ENCODE peak calls at places on chromosomes 16 and 17, in five cellular contexts. K is progenitor cell of endocrine pancreas, R is cardiac fibroblast, A is nephron progenitor cell, U is MCF 10A. N is an unnamed sample.

GRCh38 chr16:10964039-10964890 is 19.9 kb downstream of the CLEC16A start:
- DNase-seq in K (peak; percentile 81), R (peak; percentile 83), A (peak; percentile 91), U (peak; percentile 79), N (peak; percentile 91)

GRCh38 chr17:8745586-8746500 is 1.2 kb upstream of the CCDC42 start:
- DNase-seq in K (peak; percentile 82), R (peak; percentile 56), A (peak; percentile 96), U (peak; percentile 48), N (peak; percentile 66)

GRCh38 chr16:85974428-85975375 is 75.7 kb downstream of the IRF8 start:
- DNase-seq in K (no peak), R (no peak), A (no peak), U (no peak), N (peak; percentile 44)

GRCh38 chr17:16980061-16980460 is 8.1 kb upstream of the TNFRSF13B start:
- DNase-seq in K (no peak), R (no peak), A (no peak), U (no peak), N (no peak)

GRCh38 chr17:77712578-77712977 is 245.9 kb upstream of the TNRC6C start:
- DNase-seq in K (no peak), R (no peak), A (no peak), U (no peak), N (no peak)

GRCh38 chr17:62720126-62720850 is 87.8 kb downstream of the MARCHF10 start:
- DNase-seq in K (no peak), R (no peak), A (no peak), U (peak; percentile 54), N (peak; percentile 18)

GRCh38 chr17:79800325-79801155 is 3.7 kb upstream of the CBX8 start:
- DNase-seq in K (no peak), R (peak; percentile 59), A (peak; percentile 58), U (peak; percentile 70), N (no peak)

GRCh38 chr17:40290629-40291296 is 3.1 kb downstream of the CDC6 start:
- DNase-seq in K (no peak), R (peak; percentile 94), A (no peak), U (peak; percentile 88), N (peak; percentile 97)

GRCh38 chr16:709651-710499 is 4.3 kb upstream of the FBXL16 start:
- DNase-seq in K (no peak), R (peak; percentile 92), A (peak; percentile 80), U (no peak), N (peak; percentile 65)

GRCh38 chr17:40366861-40367518 is 2.5 kb upstream of the GJD3 start:
- DNase-seq in K (no peak), R (no peak), A (no peak), U (no peak), N (no peak)

GRCh38 chr16:29644338-29644857 is 18.6 kb upstream of the SPN start:
- DNase-seq in K (no peak), R (no peak), A (no peak), U (no peak), N (no peak)
- TF ChIP-seq CTCF in K (no peak), R (no peak), A (no peak), U (no peak), N (no peak)

GRCh38 chr16:87305505-87306391 is 11.4 kb downstream of the C16orf95 start:
- DNase-seq in K (no peak), R (peak; percentile 6), A (no peak), U (no peak), N (peak; percentile 47)
- TF ChIP-seq CTCF in K (peak; percentile 23), R (peak; percentile 6), A (no peak), U (no peak), N (no peak)

GRCh38 chr17:76612977-76613851 is 27.6 kb upstream of the ST6GALNAC2 start:
- DNase-seq in K (no peak), R (no peak), A (peak; percentile 29), U (peak; percentile 94), N (no peak)
- TF ChIP-seq CTCF in K (no peak), R (no peak), A (no peak), U (peak; percentile 14), N (no peak)

DNA sequence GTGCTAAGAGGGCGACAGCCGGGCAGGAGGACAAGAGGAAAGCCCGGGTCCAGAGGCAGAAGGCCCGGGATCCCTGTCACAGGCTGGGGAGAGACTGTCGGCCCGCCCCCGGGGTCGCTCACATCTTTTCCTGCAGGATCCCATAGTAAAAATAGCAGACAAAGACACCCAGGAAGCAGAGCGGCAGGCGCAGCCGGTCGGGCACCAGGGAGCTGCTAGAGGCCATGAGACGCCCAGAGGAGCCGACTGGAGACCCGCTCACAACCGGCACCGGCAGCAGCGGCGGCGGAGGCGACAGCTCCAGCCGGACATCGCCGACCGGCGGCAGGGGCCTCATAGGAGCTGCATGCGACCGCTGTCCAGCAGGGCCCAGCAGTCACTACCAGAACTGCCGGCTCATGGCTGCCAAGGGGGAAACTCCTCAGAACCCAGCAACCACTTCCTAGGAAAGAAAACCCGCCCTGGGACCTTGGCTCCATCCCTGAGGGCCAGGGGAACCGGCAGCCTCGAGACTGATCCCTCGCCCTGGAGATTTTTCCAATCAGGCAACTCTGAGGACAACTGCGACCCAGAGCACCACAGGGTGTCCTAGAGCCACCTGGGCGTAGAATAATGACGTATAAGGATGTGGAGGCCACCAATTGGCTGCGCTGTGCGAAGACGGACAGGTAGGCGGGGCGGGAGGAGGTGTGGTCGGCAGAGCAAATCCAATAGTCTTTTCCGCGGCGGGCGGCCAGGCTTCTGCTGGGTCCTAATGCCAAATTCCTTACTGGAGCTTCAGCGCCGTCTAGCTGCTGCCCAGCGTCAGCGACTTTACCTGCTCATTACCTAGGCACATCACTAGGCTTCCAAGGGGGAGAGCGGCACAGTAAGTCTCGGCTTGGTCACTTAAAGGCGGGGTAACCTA is at the start of gene SLC35B1:
- DNase-seq in K (peak; percentile 93), R (peak; percentile 100), A (peak; percentile 96), U (peak; percentile 99), N (peak; percentile 100)
- TF ChIP-seq CTCF in K (peak; percentile 80), R (peak; percentile 94), A (peak; percentile 36), U (peak; percentile 62), N (peak; percentile 87)

DNA sequence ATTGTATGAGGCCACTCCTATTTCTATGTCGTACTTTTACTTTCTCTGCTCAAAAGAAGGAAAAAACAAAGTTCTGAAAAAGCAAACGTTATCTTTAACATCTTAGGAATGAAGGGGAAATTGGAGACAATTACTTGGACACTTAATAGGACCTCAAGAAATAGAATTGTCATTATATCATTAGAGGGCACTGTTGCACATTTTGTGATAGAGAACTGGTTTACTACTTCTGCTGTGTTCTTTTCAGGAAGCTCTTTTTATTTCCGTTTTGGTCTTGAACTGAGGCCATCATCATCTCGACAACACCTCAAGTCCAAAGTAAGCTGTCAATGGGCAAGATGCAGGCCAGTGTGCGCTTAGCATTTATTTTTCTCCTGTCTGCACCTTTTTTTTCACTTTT is 14.6 kb downstream of the COG4 start:
- DNase-seq in K (no peak), R (peak; percentile 31), A (no peak), U (peak; percentile 15), N (no peak)
- TF ChIP-seq CTCF in K (no peak), R (no peak), A (no peak), U (peak; percentile 21), N (no peak)

GRCh38 chr16:25636662-25637061 is 55.1 kb upstream of the HS3ST4 start:
- DNase-seq in K (no peak), R (no peak), A (no peak), U (no peak), N (no peak)
- TF ChIP-seq CTCF in K (no peak), R (no peak), A (no peak), U (no peak), N (no peak)

DNA sequence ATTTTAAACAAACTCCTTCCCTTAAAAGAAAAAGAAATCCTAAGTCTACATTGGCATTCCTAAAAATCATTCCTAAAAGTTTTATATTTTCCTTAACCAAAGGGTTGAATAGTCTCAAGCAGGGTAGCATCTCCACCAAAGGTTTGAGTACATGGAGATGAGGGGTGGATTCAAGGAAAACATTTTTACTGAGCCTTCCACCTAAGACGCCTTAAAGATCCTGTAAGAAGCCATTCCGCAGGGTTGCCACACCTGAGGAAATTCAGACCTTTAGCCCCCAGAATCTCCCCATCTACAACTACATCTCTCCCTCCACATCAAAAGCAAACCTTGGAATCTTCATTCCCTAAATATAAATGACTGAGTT is 7.7 kb upstream of the AKTIP start:
- DNase-seq in K (no peak), R (no peak), A (no peak), U (no peak), N (no peak)
- TF ChIP-seq CTCF in K (no peak), R (no peak), A (peak; percentile 4), U (no peak), N (no peak)

GRCh38 chr17:58488428-58488890 is 251 bp upstream of the HSF5 start:
- DNase-seq in K (no peak), R (no peak), A (no peak), U (no peak), N (no peak)

GRCh38 chr17:58484600-58484999 is 3.6 kb downstream of the HSF5 start:
- DNase-seq in K (no peak), R (no peak), A (no peak), U (no peak), N (no peak)

GRCh38 chr17:58491510-58492045 is 3.4 kb upstream of the HSF5 start:
- DNase-seq in K (no peak), R (no peak), A (no peak), U (no peak), N (no peak)

GRCh38 chr17:58492238-58493121 is 4.3 kb upstream of the HSF5 start:
- DNase-seq in K (no peak), R (no peak), A (no peak), U (no peak), N (peak; percentile 3)

GRCh38 chr17:58487589-58488427 is at the start of gene HSF5:
- DNase-seq in K (no peak), R (no peak), A (no peak), U (no peak), N (no peak)
- TF ChIP-seq CTCF in K (no peak), R (no peak), A (no peak), U (no peak), N (no peak)

GRCh38 chr16:67393111-67393789 is at the start of gene TPPP3:
- DNase-seq in K (peak; percentile 68), R (peak; percentile 71), A (peak; percentile 94), U (no peak), N (peak; percentile 94)
- TF ChIP-seq CTCF in K (peak; percentile 76), R (peak; percentile 75), A (peak; percentile 61), U (no peak), N (peak; percentile 69)

GRCh38 chr17:44775838-44776621 is 17.2 kb downstream of the ADAM11 start:
- DNase-seq in K (no peak), R (no peak), A (no peak), U (peak; percentile 11), N (peak; percentile 100)

GRCh38 chr17:44776628-44777393 is 18.0 kb downstream of the ADAM11 start:
- DNase-seq in K (no peak), R (no peak), A (no peak), U (no peak), N (no peak)

GRCh38 chr17:44778656-44779210 is 19.9 kb downstream of the ADAM11 start:
- DNase-seq in K (no peak), R (no peak), A (no peak), U (no peak), N (no peak)

GRCh38 chr17:44779211-44780025 is 20.6 kb downstream of the ADAM11 start:
- DNase-seq in K (peak; percentile 74), R (peak; percentile 78), A (peak; percentile 87), U (peak; percentile 76), N (peak; percentile 93)

GRCh38 chr17:44777394-44778348 is 18.9 kb downstream of the ADAM11 start:
- DNase-seq in K (no peak), R (no peak), A (no peak), U (no peak), N (no peak)
- TF ChIP-seq CTCF in K (no peak), R (no peak), A (no peak), U (no peak), N (peak; percentile 36)